ENCODE peak calls at places on chromosomes 12 and 14, in nine cellular contexts. J is HCT116, Q is hepatocyte, G is GM23338, L is neural progenitor cell, V is OCI-LY7, D is PC-3, W is MM.1S, S is SK-N-SH. M is an unnamed sample.

GRCh38 chr12:115771065-115771464 is 506.4 kb downstream of the MED13L start:
- DNase-seq in J (peak; percentile 13), Q (peak; percentile 56), G (peak; percentile 35), L (peak; percentile 44), V (no peak), D (peak; percentile 47), W (no peak), S (peak; percentile 20), M (peak; percentile 19)

GRCh38 chr14:52078093-52078492 is 9.2 kb upstream of the NID2 start:
- DNase-seq in J (no peak), Q (no peak), G (no peak), L (no peak), V (no peak), D (peak; percentile 89), W (no peak), S (no peak), M (peak; percentile 71)

GRCh38 chr12:31896514-31897039 is 62.6 kb upstream of the RESF1 start:
- DNase-seq in J (no peak), Q (peak; percentile 60), G (peak; percentile 59), L (no peak), V (peak; percentile 100), D (no peak), W (peak; percentile 99), S (no peak), M (no peak)

GRCh38 chr14:74348735-74349463 is 628 bp downstream of the VRTN start:
- DNase-seq in J (no peak), Q (no peak), G (peak; percentile 62), L (no peak), V (no peak), D (no peak), W (no peak), S (no peak), M (no peak)

GRCh38 chr14:56874375-56874774 is 64.1 kb upstream of the OTX2 start:
- DNase-seq in J (peak; percentile 26), Q (peak; percentile 44), G (peak; percentile 88), L (peak; percentile 73), V (peak; percentile 10), D (peak; percentile 70), W (no peak), S (no peak), M (peak; percentile 2)

GRCh38 chr12:38905480-38906351 is at the start of gene CPNE8:
- DNase-seq in J (peak; percentile 48), Q (peak; percentile 80), G (peak; percentile 68), L (peak; percentile 75), V (no peak), D (peak; percentile 59), W (peak; percentile 68), S (peak; percentile 55), M (peak; percentile 72)

GRCh38 chr14:23114669-23115491 is 4.2 kb downstream of the CEBPE start:
- DNase-seq in J (peak; percentile 42), Q (peak; percentile 40), G (no peak), L (no peak), V (no peak), D (peak; percentile 93), W (no peak), S (peak; percentile 43), M (peak; percentile 98)

GRCh38 chr12:105876426-105876927 is 262.3 kb downstream of the NUAK1 start:
- DNase-seq in J (no peak), Q (no peak), G (no peak), L (no peak), V (no peak), D (no peak), W (peak; percentile 53), S (no peak), M (peak; percentile 59)

GRCh38 chr12:125244338-125244737 is 179.1 kb downstream of the AACS start:
- DNase-seq in J (no peak), Q (no peak), G (no peak), L (no peak), V (no peak), D (no peak), W (no peak), S (no peak), M (no peak)

GRCh38 chr14:52550661-52551060 is 1.6 kb downstream of the TXNDC16 start:
- DNase-seq in J (no peak), Q (no peak), G (no peak), L (no peak), V (peak; percentile 22), D (no peak), W (no peak), S (no peak), M (no peak)

GRCh38 chr14:70622111-70622712 is 19.5 kb upstream of the TTC9 start:
- DNase-seq in J (peak; percentile 53), Q (peak; percentile 64), G (peak; percentile 91), L (peak; percentile 69), V (peak; percentile 74), D (peak; percentile 82), W (peak; percentile 38), S (peak; percentile 56), M (peak; percentile 53)

DNA sequence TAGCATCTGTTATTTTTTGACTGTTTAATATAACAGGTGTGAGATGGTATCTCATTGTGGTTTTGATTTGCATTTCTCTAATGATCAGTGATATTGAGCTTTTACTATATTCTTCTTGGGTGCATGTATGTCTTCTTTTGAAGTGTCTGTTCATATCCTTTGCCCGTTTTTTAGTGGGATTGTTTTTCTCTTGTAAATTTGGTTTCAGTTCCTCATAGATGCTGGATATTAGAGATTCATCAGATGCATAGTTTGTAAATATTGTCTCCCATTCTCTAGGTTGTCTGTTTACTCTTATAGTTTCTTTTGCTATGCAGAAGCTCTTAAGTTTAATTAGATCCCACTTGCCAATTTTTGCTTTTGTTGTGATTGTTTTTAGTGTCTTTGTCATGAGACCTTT is 48.9 kb upstream of the NEDD1 start:
- DNase-seq in J (no peak), Q (no peak), G (no peak), L (no peak), V (peak; percentile 10), D (no peak), W (no peak), S (no peak), M (no peak)
- H3K4me1 ChIP-seq in J (no peaks in the 10 kb centered on the region), Q (no peaks in the 10 kb centered on the region), G (peaks cover 10% of the 10 kb centered on the region), L (no peaks in the 10 kb centered on the region), V (peaks cover 6% of the 10 kb centered on the region), D (no peaks in the 10 kb centered on the region), W (no peaks in the 10 kb centered on the region), S (no peaks in the 10 kb centered on the region), M (peaks cover 10% of the 10 kb centered on the region)

GRCh38 chr14:100424504-100425453 is 101.6 kb downstream of the SLC25A47 start:
- DNase-seq in J (no peak), Q (no peak), G (no peak), L (no peak), V (no peak), D (peak; percentile 63), W (no peak), S (no peak), M (peak; percentile 25)
- H2AFZ ChIP-seq in J (no peak overlapping the region), Q (no peak overlapping the region), G (no peak overlapping the region), L (no peak overlapping the region), V (no peak overlapping the region), D (peak overlapping the region; percentile 12), W (no peak overlapping the region), S (no peak overlapping the region), M (no peak overlapping the region)

GRCh38 chr12:96982671-96983070 is 75.6 kb downstream of the NEDD1 start:
- DNase-seq in J (no peak), Q (no peak), G (no peak), L (no peak), V (no peak), D (no peak), W (no peak), S (no peak), M (no peak)

GRCh38 chr12:96981053-96981452 is 74.0 kb downstream of the NEDD1 start:
- DNase-seq in J (no peak), Q (peak; percentile 18), G (no peak), L (no peak), V (no peak), D (peak; percentile 53), W (no peak), S (no peak), M (peak; percentile 97)

DNA sequence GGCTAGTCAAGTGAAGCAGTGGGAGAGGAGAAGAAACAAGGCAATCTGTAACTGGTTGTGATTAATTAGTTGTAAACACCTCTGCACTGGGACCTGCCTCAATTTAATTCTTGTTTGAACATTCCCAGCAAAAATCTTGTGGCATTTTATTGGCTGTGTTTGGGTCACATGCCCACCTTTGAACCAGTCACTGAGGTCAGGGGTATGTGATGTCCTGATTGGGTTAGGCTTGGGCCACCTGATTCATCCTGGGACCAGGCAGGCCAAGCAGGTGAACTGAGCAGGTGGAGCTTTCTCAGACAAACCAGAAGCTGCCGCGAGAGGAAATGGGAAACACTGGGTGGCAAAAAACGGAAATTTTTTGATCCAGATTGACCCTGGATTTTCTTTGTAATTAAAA is 72.5 kb downstream of the NEDD1 start:
- DNase-seq in J (no peak), Q (no peak), G (no peak), L (no peak), V (no peak), D (no peak), W (no peak), S (no peak), M (no peak)
- TF ChIP-seq EZH2phosphoT487 in J (no peak), Q (no peak), G (no peak), L (no peak), V (no peak), D (no peak), W (no peak), S (no peak), M (no peak)

DNA sequence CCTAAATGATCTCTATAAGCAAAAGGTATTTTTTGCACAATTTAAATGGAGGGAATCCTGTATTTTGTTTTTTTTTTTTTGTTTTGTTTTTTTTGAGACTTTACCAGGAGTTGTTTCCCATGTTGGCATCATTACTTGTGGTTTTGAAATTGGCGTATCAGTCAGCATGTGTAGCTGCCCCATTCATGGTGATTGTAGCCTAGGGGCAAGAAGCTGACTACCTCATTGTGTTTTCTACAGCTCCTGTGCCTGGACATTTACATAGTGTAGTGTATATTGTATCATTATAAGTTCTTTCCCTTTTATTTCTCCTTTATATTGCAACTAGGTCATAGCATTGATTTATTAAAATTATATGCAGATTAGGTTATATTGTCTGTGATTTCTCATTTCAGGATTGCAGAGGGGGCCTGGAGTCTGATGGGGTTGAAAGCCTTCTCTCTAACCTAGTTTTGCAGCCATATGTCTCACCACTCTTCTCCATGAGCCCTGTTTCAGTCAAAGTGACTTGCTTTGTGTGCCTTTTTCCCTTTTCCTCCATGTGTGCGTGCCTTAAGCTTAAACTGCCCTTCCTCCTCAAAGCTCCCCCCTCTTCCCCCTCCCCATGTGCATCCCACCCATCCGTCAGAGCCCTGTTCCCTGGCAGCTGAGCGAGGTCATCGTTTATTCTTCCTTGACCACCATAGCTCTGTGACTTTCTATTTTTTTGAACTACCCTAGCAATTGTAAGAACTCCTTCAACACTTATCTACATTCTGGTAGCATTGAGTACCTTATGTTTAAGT is 24.7 kb downstream of the SAMD4A start:
- DNase-seq in J (no peak), Q (no peak), G (no peak), L (no peak), V (no peak), D (peak; percentile 93), W (no peak), S (no peak), M (peak; percentile 73)
- H3K4me1 ChIP-seq in J (peaks cover 29% of the 10 kb centered on the region), Q (no peaks in the 10 kb centered on the region), G (no peaks in the 10 kb centered on the region), L (no peaks in the 10 kb centered on the region), V (no peaks in the 10 kb centered on the region), D (peaks cover 60% of the 10 kb centered on the region), W (no peaks in the 10 kb centered on the region), S (peaks cover 50% of the 10 kb centered on the region), M (peaks cover 63% of the 10 kb centered on the region)

DNA sequence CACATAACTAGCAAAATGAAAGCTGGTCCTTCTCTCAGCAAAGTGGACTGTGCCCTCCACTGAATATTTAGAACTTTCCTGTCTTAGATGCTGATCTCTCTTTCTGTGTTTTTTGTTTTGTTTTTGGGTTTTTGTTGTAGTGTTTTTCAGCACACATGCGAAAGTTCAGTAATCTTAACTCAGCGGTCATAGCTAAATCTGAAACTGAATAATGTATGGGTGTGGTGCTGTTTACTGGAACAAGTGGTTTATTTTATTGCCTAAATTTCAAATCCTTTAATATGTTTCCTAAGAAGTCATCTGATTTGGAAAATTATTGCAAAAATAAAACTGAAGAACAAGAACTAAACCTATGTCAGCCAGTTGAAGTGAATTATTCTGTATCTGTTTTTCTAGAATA is 116.0 kb upstream of the LRIG3 start:
- DNase-seq in J (no peak), Q (no peak), G (no peak), L (no peak), V (no peak), D (no peak), W (no peak), S (no peak), M (no peak)
- H2AFZ ChIP-seq in J (no peak overlapping the region), Q (no peak overlapping the region), G (no peak overlapping the region), L (no peak overlapping the region), V (no peak overlapping the region), D (no peak overlapping the region), W (no peak overlapping the region), S (no peak overlapping the region), M (no peak overlapping the region)

M was measured in GM23248.